ENCODE peak calls at places on chromosomes 2 and 18, in nine cellular contexts. M, D, A, L, T, Z, H, G and Y are unnamed samples.

GRCh38 chr2:979286-979928 is 28.8 kb downstream of the SNTG2 start:
- DNase-seq in M (no peak), D (no peak), A (no peak), L (no peak), T (no peak), Z (no peak), H (no peak), G (no peak), Y (no peak)

GRCh38 chr2:57497489-57498096 is 549.0 kb upstream of the VRK2 start:
- DNase-seq in M (peak; percentile 32), D (peak; percentile 22), A (no peak), L (peak; percentile 22), T (no peak), Z (peak; percentile 18), H (no peak), G (peak; percentile 41), Y (no peak)

GRCh38 chr18:29979884-29980283 is 1062.7 kb downstream of the DSC3 start:
- DNase-seq in M (no peak), D (no peak), A (no peak), L (no peak), T (no peak), Z (no peak), H (no peak), G (no peak), Y (no peak)

GRCh38 chr2:10452334-10452733 is 4.2 kb upstream of the ODC1 start:
- DNase-seq in M (peak; percentile 90), D (peak; percentile 87), A (no peak), L (peak; percentile 82), T (peak; percentile 52), Z (no peak), H (no peak), G (no peak), Y (no peak)

GRCh38 chr2:147646999-147647588 is 197.7 kb upstream of the ACVR2A start:
- DNase-seq in M (no peak), D (no peak), A (no peak), L (no peak), T (no peak), Z (no peak), H (no peak), G (no peak), Y (no peak)

GRCh38 chr18:725641-726040 is 13.2 kb upstream of the ENOSF1 start:
- DNase-seq in M (no peak), D (no peak), A (no peak), L (no peak), T (no peak), Z (no peak), H (no peak), G (no peak), Y (no peak)

GRCh38 chr18:79272916-79273315 is 122.8 kb upstream of the NFATC1 start:
- DNase-seq in M (no peak), D (no peak), A (no peak), L (no peak), T (no peak), Z (no peak), H (no peak), G (no peak), Y (no peak)

GRCh38 chr18:457120-457519 is 43.4 kb downstream of the COLEC12 start:
- DNase-seq in M (peak; percentile 70), D (peak; percentile 29), A (no peak), L (no peak), T (peak; percentile 18), Z (peak; percentile 43), H (peak; percentile 29), G (no peak), Y (no peak)

GRCh38 chr2:563512-563911 is 113.7 kb downstream of the TMEM18 start:
- DNase-seq in M (no peak), D (no peak), A (no peak), L (no peak), T (no peak), Z (no peak), H (no peak), G (no peak), Y (no peak)

GRCh38 chr2:217279130-217279529 is 419.3 kb upstream of the TNP1 start:
- DNase-seq in M (peak; percentile 59), D (no peak), A (no peak), L (no peak), T (no peak), Z (no peak), H (no peak), G (no peak), Y (no peak)

GRCh38 chr2:237474931-237475703 is 11.9 kb upstream of the MLPH start:
- DNase-seq in M (peak; percentile 77), D (peak; percentile 79), A (peak; percentile 90), L (peak; percentile 85), T (peak; percentile 71), Z (peak; percentile 90), H (peak; percentile 75), G (peak; percentile 37), Y (peak; percentile 88)

GRCh38 chr2:34012728-34013302 is 413.7 kb upstream of the FAM98A start:
- DNase-seq in M (peak; percentile 23), D (peak; percentile 48), A (no peak), L (peak; percentile 44), T (no peak), Z (peak; percentile 32), H (no peak), G (peak; percentile 18), Y (peak; percentile 47)

GRCh38 chr2:96816836-96817702 is 1.0 kb downstream of the CNNM3 start:
- DNase-seq in M (peak; percentile 27), D (no peak), A (no peak), L (no peak), T (no peak), Z (no peak), H (no peak), G (no peak), Y (no peak)

DNA sequence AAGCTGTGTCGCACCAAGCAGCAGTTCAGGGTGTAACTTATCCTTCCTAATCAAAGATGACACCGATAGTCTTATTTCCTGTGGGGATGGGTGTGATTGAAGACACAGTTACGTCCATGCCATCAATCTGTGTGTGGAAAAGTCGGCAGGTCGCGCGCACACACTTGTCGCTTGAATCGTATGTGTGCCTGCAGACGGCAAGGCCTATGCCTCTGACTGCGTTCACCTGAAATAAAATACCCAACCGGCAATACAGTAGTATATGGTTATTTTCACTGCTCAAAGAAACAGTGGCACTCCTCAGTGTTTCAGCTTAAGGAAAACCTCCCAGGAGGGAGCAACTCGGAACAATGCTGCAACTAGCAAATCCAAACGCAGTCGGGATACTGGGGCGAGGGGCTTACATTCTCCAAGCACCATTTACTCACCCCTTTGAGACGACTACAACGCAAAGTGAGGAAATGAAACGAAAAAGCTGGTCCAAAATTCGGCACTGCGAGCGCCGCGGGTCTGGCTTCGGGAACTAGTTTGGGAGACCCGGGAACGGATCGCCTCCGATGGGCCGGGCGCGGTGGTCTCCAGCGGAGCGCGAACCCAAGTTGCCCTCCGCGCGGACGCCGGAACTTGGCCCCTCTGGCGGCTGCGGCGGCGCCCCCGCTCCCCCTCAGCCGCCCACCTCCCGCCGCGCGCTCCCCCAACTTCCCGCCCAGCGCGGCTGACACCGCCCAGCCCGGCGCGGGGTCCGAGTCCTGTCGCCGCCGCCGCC is 680 bp downstream of the PRKD3 start:
- DNase-seq in M (peak; percentile 31), D (peak; percentile 53), A (no peak), L (peak; percentile 47), T (no peak), Z (peak; percentile 40), H (no peak), G (no peak), Y (peak; percentile 72)
- TF ChIP-seq POLR2A in M (no peak), D (no peak), A (peak; percentile 9), L (no peak), T (no peak), Z (no peak), H (no peak), G (no peak), Y (no peak)

GRCh38 chr18:8795586-8795985 is 90.2 kb downstream of the MTCL1 start:
- DNase-seq in M (no peak), D (no peak), A (no peak), L (no peak), T (no peak), Z (no peak), H (no peak), G (no peak), Y (no peak)
- H3K27ac ChIP-seq in M (peak overlapping the region; percentile 76), D (no peak overlapping the region), A (no peak overlapping the region), L (peak overlapping the region; percentile 79), T (no peak overlapping the region), Z (no peak overlapping the region), H (no peak overlapping the region), G (no peak overlapping the region), Y (no peak overlapping the region)

DNA sequence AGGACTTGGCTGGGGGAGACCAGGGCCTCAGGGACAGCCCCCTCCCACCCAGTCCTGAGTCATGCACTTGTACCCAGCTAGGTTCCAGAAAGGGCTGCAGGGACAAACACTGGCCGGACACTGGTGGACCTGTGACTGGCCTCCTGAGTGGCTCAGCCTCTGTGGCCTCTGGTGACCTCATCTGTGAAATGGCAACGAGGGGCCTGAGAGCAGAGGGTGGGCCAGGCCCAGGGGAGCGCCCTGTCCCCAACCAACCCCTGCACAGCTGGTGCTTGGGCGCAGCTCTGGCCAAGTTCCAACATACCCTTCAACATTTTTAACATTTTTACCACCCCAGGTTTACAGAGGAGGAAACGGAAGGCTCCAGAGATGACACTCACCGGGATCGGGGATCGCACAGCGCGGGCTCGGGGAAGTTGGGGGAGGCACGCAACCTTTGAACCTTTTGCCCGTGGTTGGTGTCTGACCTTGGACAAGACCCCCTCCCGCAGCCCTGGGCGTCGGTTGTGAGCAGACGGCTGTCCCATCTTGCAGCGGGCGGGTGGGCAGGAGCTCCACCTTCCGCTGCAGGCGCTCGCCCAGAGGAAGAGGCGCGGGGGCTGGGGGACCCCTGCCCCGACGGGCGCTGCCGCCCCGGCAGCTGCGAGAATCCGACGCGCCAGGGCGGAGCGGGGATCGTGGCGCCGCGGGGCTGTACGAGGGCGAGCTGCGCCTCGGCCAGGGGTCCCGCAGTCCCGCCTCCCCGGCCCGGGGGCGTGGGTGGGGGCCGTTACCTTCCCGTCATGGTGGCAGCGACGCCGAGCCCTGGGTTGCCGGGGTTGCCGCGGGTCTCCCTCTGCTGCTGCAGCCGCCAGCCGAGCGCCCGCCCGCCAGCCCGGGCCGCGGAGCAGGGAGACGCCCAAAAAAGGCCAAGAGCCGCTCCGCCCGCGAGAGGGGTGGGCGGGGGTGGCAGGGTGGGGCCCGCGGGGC is 805 bp downstream of the LIMS2 start:
- DNase-seq in M (no peak), D (peak; percentile 29), A (no peak), L (no peak), T (no peak), Z (no peak), H (no peak), G (no peak), Y (peak; percentile 57)
- H3K4me1 ChIP-seq in M (peaks cover 7% of the 10 kb centered on the region), D (peaks cover 22% of the 10 kb centered on the region), A (peaks cover 1% of the 10 kb centered on the region), L (peaks cover 5% of the 10 kb centered on the region), T (no peaks in the 10 kb centered on the region), Z (no peaks in the 10 kb centered on the region), H (peaks cover 12% of the 10 kb centered on the region), G (peaks cover 15% of the 10 kb centered on the region), Y (peaks cover 5% of the 10 kb centered on the region)

DNA sequence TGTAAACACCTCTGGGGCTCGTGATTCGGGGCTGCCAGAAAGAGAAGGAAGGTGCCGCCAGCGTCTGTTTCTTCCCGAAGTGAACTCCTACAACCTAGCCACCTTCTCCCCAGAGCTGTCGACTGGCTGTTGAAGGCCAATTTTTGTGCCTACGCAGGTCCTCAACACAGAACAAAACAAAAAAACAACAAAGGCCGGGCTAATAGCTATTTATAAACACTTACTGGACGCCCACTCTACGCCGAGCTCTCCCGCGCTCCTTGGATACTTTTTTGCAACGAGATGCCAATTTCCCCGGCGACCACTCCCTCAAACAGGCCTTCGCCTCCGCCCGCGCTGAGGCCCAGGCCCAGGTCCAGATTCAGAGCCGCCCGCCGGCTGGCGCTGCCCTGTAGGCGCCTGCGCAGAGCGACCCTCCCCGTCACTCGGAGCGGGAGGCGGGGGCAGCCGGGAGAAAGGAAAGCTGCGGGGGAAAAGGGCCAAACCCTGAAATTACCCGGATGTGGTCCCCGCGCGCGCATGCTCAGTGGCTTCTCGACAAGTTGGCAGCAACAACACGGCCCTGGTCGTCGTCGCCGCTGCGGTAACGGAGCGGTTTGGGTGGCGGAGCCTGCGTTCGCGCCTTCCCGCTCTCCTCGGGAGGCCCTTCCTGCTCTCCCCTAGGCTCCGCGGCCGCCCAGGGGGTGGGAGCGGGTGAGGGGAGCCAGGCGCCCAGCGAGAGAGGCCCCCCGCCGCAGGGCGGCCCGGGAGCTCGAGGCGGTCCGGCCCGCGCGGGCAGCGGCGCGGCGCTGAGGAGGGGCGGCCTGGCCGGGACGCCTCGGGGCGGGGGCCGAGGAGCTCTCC is at the start of gene SMAD4:
- DNase-seq in M (peak; percentile 94), D (peak; percentile 95), A (peak; percentile 97), L (peak; percentile 98), T (peak; percentile 93), Z (peak; percentile 98), H (peak; percentile 95), G (peak; percentile 86), Y (peak; percentile 94)
- TF ChIP-seq POLR2A in M (peak; percentile 90), D (peak; percentile 98), A (peak; percentile 95), L (peak; percentile 95), T (peak; percentile 95), Z (peak; percentile 91), H (peak; percentile 97), G (peak; percentile 83), Y (peak; percentile 89)